ENCODE peak calls at places on chromosomes 4 and X, in six cellular contexts. M is K562, G is GM12891, A is HepG2, K is H1, S is GM12878. V is an unnamed sample.
A peak's percentile ranks its signal among the peaks of the same experiment; 100 is the strongest.

GRCh38 chrX:139932077-139932900 is 564 bp downstream of the ATP11C start:
- DNase-seq in K (no peak), G (no peak), M (peak; percentile 84), A (no peak), S (no peak), V (peak; percentile 34)

GRCh38 chr4:78004270-78004669 is 52.9 kb upstream of the FRAS1 start:
- DNase-seq in M (no peak), A (no peak), S (no peak), K (no peak), G (no peak), V (no peak)

GRCh38 chr4:48904541-48905142 is 1.9 kb downstream of the OCIAD2 start:
- DNase-seq in M (no peak), G (no peak), K (no peak), A (no peak), S (no peak), V (no peak)

GRCh38 chr4:8760561-8760960 is 111.1 kb downstream of the HMX1 start:
- DNase-seq in K (no peak), M (no peak), S (no peak), A (no peak), G (no peak), V (no peak)

GRCh38 chrX:40172169-40172979 is 74.6 kb upstream of the BCOR start:
- DNase-seq in G (no peak), M (peak; percentile 71), K (no peak), S (no peak), A (no peak), V (no peak)

GRCh38 chr4:132992686-132993085 is 156.4 kb upstream of the PCDH10 start:
- DNase-seq in S (no peak), K (no peak), A (no peak), G (no peak), M (no peak), V (no peak)

GRCh38 chr4:143391261-143391660 is 54.6 kb downstream of the GAB1 start:
- DNase-seq in G (no peak), A (no peak), K (no peak), S (no peak), M (no peak), V (no peak)

GRCh38 chr4:31366041-31366440 is 645.9 kb downstream of the PCDH7 start:
- DNase-seq in S (no peak), M (no peak), G (no peak), A (no peak), K (no peak), V (no peak)

GRCh38 chr4:6847134-6847533 is 62.5 kb upstream of the TBC1D14 start:
- DNase-seq in K (no peak), M (no peak), A (no peak), G (no peak), S (no peak), V (no peak)

GRCh38 chr4:147789596-147789995 is 57.7 kb downstream of the ARHGAP10 start:
- DNase-seq in K (no peak), A (no peak), G (no peak), S (no peak), M (no peak), V (no peak)

DNA sequence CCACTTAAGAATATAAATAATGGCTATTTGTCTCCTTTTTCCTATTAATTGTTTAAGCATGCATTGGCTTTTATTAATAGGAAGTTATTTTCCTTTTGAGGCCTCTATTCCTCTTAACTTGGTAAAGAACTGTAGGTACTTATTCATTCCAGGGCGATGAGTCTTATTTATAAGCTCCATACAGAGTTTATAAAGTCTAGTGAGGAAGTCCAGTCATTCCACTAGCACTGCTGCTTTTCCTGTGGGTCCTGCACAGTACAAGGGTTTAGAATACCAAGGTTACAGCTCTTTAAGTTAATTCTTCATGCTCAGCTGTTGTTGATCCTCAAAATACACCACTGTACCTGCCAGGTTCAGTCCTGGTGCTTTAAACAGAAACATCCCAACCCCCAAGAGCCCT is 28.5 kb upstream of the WNK3 start:
- DNase-seq in G (no peak), K (no peak), A (no peak), S (no peak), M (no peak), V (no peak)
- TF ChIP-seq TAF1 in G (no peak), K (no peak), A (no peak), S (no peak), M (no peak), V (no peak)

DNA sequence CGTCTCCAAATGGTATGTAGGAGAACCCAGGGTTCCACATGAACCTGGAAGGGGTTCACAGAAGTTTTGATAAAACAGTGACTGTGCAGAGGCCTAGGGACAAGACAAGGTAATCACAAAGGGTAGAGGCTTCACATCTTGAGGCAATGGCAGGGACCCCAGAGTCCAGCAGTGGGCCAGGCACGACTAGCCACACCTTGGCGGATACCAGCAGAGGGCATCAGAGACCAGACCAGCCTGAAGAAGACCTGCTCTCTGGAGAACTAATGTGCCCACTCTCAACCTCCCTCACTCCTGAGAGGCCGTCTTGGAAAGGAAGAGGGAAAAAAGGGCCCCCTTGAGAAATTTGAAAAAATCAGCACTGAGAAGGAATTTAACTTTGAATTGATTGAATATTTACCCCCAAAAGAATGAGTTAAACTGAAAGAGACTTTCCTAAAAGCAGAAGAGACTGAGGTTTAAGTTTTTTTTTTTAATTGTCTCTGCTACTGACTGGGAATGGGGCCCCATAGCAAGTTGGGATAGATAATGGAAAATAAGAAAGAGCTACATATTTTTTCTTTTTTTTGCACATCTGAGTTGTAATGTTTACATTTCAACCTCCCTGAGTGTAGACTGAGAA is 243.8 kb upstream of the JADE1 start:
- DNase-seq in M (no peak), K (peak; percentile 53), A (peak; percentile 51), S (no peak), G (no peak), V (peak; percentile 10)
- TF ChIP-seq POLR2A in M (no peak), K (no peak), A (no peak), S (no peak), G (no peak), V (no peak)

GRCh38 chr4:186851291-186852077 is 127.8 kb upstream of the FAT1 start:
- DNase-seq in A (no peak), S (no peak), K (no peak), G (no peak), M (no peak), V (no peak)

GRCh38 chr4:186852964-186853391 is 129.3 kb upstream of the FAT1 start:
- DNase-seq in M (no peak), A (no peak), G (no peak), S (no peak), K (no peak), V (no peak)

GRCh38 chr4:186854256-186854655 is 130.6 kb upstream of the FAT1 start:
- DNase-seq in M (no peak), G (no peak), S (no peak), K (no peak), A (no peak), V (no peak)

GRCh38 chr4:186855111-186855510 is 131.5 kb upstream of the FAT1 start:
- DNase-seq in A (no peak), S (no peak), G (no peak), M (no peak), K (no peak), V (no peak)

DNA sequence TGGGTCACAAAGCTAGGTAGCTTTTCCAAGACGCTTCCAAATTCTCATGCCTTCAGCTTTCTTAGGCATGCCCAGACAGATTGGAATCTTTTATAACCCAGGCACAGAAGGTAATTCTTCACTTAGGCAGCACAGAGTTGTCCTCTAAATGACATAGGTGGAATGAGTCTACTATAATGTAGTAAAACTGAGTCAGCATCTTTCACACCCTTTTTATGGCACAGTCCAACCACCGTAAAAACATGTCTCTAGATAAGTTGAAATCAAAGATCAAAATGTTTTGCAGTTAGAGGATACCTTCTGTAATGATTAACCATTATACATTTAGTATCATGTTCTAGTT is 128.4 kb upstream of the FAT1 start:
- DNase-seq in K (no peak), S (no peak), G (no peak), A (no peak), M (no peak), V (no peak)
- TF ChIP-seq POLR2AphosphoS5 in K (no peak), S (no peak), G (no peak), A (no peak), M (no peak), V (no peak)

GRCh38 chrX:129980043-129980442 is 2.4 kb upstream of the BCORL1 start:
- DNase-seq in G (no peak), S (no peak), A (no peak), M (no peak), K (no peak), V (peak; percentile 36)

GRCh38 chrX:129982300-129983246 is at the start of gene BCORL1:
- DNase-seq in K (peak; percentile 75), A (peak; percentile 75), G (peak; percentile 86), S (peak; percentile 66), M (peak; percentile 87), V (peak; percentile 83)

GRCh38 chrX:129981207-129981553 is 1.3 kb upstream of the BCORL1 start:
- DNase-seq in G (no peak), S (no peak), A (no peak), M (no peak), K (no peak), V (no peak)

GRCh38 chrX:129980540-129981206 is 1.8 kb upstream of the BCORL1 start:
- DNase-seq in S (no peak), K (no peak), A (peak; percentile 25), G (no peak), M (no peak), V (peak; percentile 29)

DNA sequence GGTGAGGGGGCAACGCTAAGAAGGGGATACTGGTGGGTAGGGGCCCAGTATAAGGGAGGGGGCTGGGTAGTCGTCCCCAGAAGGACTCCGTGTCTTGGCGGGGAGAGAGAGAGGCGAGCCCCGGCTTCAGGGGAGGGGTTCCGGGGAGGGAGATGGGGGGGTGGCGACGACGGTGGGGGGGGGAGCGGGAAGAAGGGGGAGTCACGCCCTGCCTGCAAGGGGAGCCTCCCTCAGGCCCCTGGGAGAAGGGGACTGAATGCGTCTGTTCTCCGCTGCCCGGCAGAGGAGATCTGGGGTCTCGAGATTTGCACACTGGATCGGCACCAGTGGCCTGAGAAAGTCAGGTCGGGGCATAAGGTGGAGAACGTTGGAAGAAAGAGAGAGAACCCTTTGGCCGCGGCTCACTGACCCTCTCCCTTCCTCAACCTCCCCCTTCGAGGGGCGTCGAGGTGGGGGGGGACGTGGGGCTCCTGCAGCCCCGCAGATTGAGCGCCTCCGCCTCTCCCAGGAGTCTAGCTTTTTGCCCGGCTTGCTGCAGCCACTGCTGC is 609 bp upstream of the BCORL1 start:
- DNase-seq in M (peak; percentile 70), A (no peak), S (no peak), G (no peak), K (no peak), V (no peak)
- TF ChIP-seq TAF1 in M (no peak), A (no peak), S (no peak), G (no peak), K (no peak), V (no peak)

DNA sequence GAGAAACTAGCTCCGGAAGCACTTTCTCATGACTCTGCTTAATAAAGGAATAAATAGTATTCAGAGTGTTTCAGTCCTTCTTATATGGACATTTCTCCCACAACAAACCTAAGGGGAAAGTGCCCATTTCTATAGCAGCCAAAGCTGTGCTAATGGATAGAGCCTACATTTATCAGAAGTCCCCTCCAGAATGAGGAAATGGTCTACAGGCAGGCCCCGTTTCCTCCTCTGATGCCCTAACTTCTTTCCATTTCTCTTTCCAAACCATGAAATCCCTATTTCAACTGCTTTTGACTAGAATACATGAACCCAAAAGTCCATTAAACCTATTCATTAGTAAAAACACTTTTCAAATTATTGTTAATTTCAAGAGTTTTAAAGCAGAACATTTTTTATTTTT is 4.5 kb downstream of the ACSL1 start:
- DNase-seq in G (no peak), A (no peak), M (no peak), S (no peak), K (no peak), V (no peak)
- TF ChIP-seq POLR2A in G (no peak), A (no peak), M (no peak), S (no peak), K (no peak), V (no peak)

V was measured in GM12892.